ENCODE peak calls at places on chromosomes 5 and 9, in ten cellular contexts. S is activated T-helper 1 cell treated with anti-CD3 and anti-CD28 coated beads, Interleukin-12 subunit alpha, Interleukin-12 subunit beta, Interleukin-2, Interleukin-4 antibody, amounts not matched to agents 30 ng/mL and 10 ng/mL and 1 ng/mL, durations not matched to agents 14 hours and 24 hours and 36 hours; T is NCI-H460; D is GM23338; Q is activated CD4-positive, alpha-beta T cell treated with anti-CD3 and anti-CD28 coated beads, Interleukin-2, amount 50 U/mL, for 1 hour; F is CD4-positive, alpha-beta T cell; H is activated CD8-positive, alpha-beta memory T cell treated with anti-CD3 and anti-CD28 coated beads, Interleukin-2, amount 50 U/mL, for 48 hours; N is HEK293T; M is neural progenitor cell; G is GM06990. W is an unnamed sample.

GRCh38 chr5:54581831-54582548 is 64.4 kb downstream of the SNX18 start:
- DNase-seq in S (no peak), T (no peak), D (no peak), Q (no peak), F (no peak), H (no peak), N (no peak), M (no peak), G (no peak), W (no peak)

GRCh38 chr5:6634788-6635430 is 1.7 kb downstream of the SRD5A1 start:
- DNase-seq in S (no peak), T (no peak), D (no peak), Q (no peak), F (no peak), H (no peak), N (no peak), M (no peak), G (no peak), W (no peak)

GRCh38 chr5:16467363-16468219 is 2.0 kb upstream of the ZNF622 start:
- DNase-seq in S (no peak), T (no peak), D (no peak), Q (no peak), F (no peak), H (no peak), N (no peak), M (no peak), G (peak), W (peak)

GRCh38 chr9:126025973-126026372 is 278.8 kb downstream of the PBX3 start:
- DNase-seq in S (no peak), T (no peak), D (no peak), Q (no peak), F (no peak), H (no peak), N (no peak), M (no peak), G (no peak), W (no peak)

GRCh38 chr5:53785924-53786323 is 225.5 kb downstream of the NDUFS4 start:
- DNase-seq in S (no peak), T (no peak), D (no peak), Q (no peak), F (no peak), H (no peak), N (no peak), M (no peak), G (no peak), W (no peak)

GRCh38 chr5:137233726-137234125 is 265.4 kb downstream of the SPOCK1 start:
- DNase-seq in S (no peak), T (no peak), D (no peak), Q (no peak), F (no peak), H (no peak), N (no peak), M (no peak), G (no peak), W (no peak)

GRCh38 chr5:58156354-58156753 is 303.5 kb downstream of the PLK2 start:
- DNase-seq in S (no peak), T (peak), D (no peak), Q (no peak), F (no peak), H (no peak), N (no peak), M (no peak), G (no peak), W (peak)

GRCh38 chr5:38719916-38720315 is 125.9 kb upstream of the OSMR start:
- DNase-seq in S (no peak), T (no peak), D (no peak), Q (no peak), F (no peak), H (no peak), N (no peak), M (no peak), G (no peak), W (peak)

GRCh38 chr5:54696931-54697330 is 179.4 kb downstream of the SNX18 start:
- DNase-seq in S (no peak), T (no peak), D (no peak), Q (no peak), F (no peak), H (no peak), N (no peak), M (no peak), G (no peak), W (no peak)

GRCh38 chr9:121958530-121958929 is 134.6 kb downstream of the TTLL11 start:
- DNase-seq in S (no peak), T (no peak), D (no peak), Q (no peak), F (no peak), H (no peak), N (no peak), M (no peak), G (no peak), W (no peak)

GRCh38 chr5:32600057-32600622 is 14.8 kb downstream of the SUB1 start:
- DNase-seq in S (no peak), T (no peak), D (no peak), Q (no peak), F (no peak), H (no peak), N (no peak), M (no peak), G (no peak), W (peak)

GRCh38 chr5:60789541-60789940 is 54.5 kb downstream of the ELOVL7 start:
- DNase-seq in S (no peak), T (no peak), D (no peak), Q (no peak), F (no peak), H (no peak), N (no peak), M (no peak), G (no peak), W (no peak)

GRCh38 chr9:347667-348292 is 133.1 kb downstream of the DOCK8 start:
- DNase-seq in S (no peak), T (peak), D (peak), Q (no peak), F (no peak), H (no peak), N (peak), M (peak), G (no peak), W (peak)

GRCh38 chr9:35798658-35799366 is 7.4 kb downstream of the NPR2 start:
- DNase-seq in S (no peak), T (peak), D (no peak), Q (no peak), F (no peak), H (no peak), N (no peak), M (no peak), G (no peak), W (peak)

GRCh38 chr5:61053937-61054336 is 108.3 kb downstream of the SMIM15 start:
- DNase-seq in S (no peak), T (no peak), D (no peak), Q (no peak), F (no peak), H (no peak), N (no peak), M (no peak), G (no peak), W (no peak)

GRCh38 chr5:556909-557441 is 32.7 kb upstream of the SLC9A3 start:
- DNase-seq in S (no peak), T (no peak), D (no peak), Q (no peak), F (no peak), H (peak), N (no peak), M (no peak), G (no peak), W (no peak)

GRCh38 chr9:126698251-126698650 is 84.5 kb downstream of the LMX1B start:
- DNase-seq in S (no peak), T (no peak), D (no peak), Q (no peak), F (no peak), H (no peak), N (no peak), M (peak), G (no peak), W (no peak)

GRCh38 chr5:53603009-53603687 is 42.7 kb downstream of the NDUFS4 start:
- DNase-seq in S (no peak), T (peak), D (no peak), Q (no peak), F (no peak), H (no peak), N (no peak), M (no peak), G (no peak), W (no peak)

GRCh38 chr9:136485049-136485647 is 2.3 kb upstream of the SEC16A start:
- DNase-seq in S (peak), T (peak), D (peak), Q (peak), F (peak), H (peak), N (peak), M (peak), G (peak), W (peak)

GRCh38 chr5:139747583-139748504 is 47.8 kb upstream of the PSD2 start:
- DNase-seq in S (peak), T (no peak), D (peak), Q (peak), F (no peak), H (peak), N (no peak), M (peak), G (peak), W (no peak)

GRCh38 chr9:128243486-128244415 is 32.1 kb downstream of the GOLGA2 start:
- DNase-seq in S (no peak), T (no peak), D (no peak), Q (no peak), F (no peak), H (no peak), N (no peak), M (no peak), G (no peak), W (no peak)

GRCh38 chr5:16489322-16489791 is 23.8 kb upstream of the ZNF622 start:
- DNase-seq in S (no peak), T (peak), D (peak), Q (no peak), F (no peak), H (no peak), N (peak), M (peak), G (no peak), W (no peak)

GRCh38 chr5:156850206-156850751 is at the start of gene PPP1R2B:
- DNase-seq in S (no peak), T (no peak), D (peak), Q (no peak), F (no peak), H (no peak), N (no peak), M (no peak), G (no peak), W (no peak)

GRCh38 chr5:149264432-149265069 is 7.1 kb upstream of the AFAP1L1 start:
- DNase-seq in S (no peak), T (no peak), D (peak), Q (peak), F (peak), H (peak), N (peak), M (peak), G (peak), W (no peak)

GRCh38 chr5:127867006-127867788 is 164.0 kb downstream of the CCDC192 start:
- DNase-seq in S (no peak), T (peak), D (no peak), Q (no peak), F (no peak), H (no peak), N (no peak), M (no peak), G (no peak), W (no peak)

GRCh38 chr9:95132406-95133350 is 184.8 kb downstream of the FANCC start:
- DNase-seq in S (no peak), T (no peak), D (no peak), Q (no peak), F (no peak), H (no peak), N (peak), M (no peak), G (no peak), W (no peak)